ENCODE peak calls at places on chromosomes 2 and 18, in six cellular contexts. One of them, this sample, is unnamed.
A peak's percentile ranks its signal among the peaks of the same experiment; 100 is the strongest.

GRCh38 chr2:65204461-65205230 is 23.0 kb upstream of the ACTR2 start:
- DNase-seq in endodermal cell: no peak
- DNase-seq in retinal pigment epithelial cell: no peak
- DNase-seq in H9: no peak
- DNase-seq in mesothelial cell of epicardium: no peak
- DNase-seq in OCI-LY7: peak; percentile 50
- DNase-seq in this sample: no peak

GRCh38 chr2:11163439-11164317 is 8.4 kb downstream of the SLC66A3 start:
- DNase-seq in OCI-LY7: no peak
- DNase-seq in endodermal cell: peak; percentile 25
- DNase-seq in retinal pigment epithelial cell: no peak
- DNase-seq in mesothelial cell of epicardium: no peak
- DNase-seq in H9: no peak
- DNase-seq in this sample: no peak

GRCh38 chr2:232384466-232384865 is 5.9 kb downstream of the ALPP start:
- DNase-seq in mesothelial cell of epicardium: no peak
- DNase-seq in H9: no peak
- DNase-seq in endodermal cell: no peak
- DNase-seq in retinal pigment epithelial cell: no peak
- DNase-seq in OCI-LY7: no peak
- DNase-seq in this sample: no peak

GRCh38 chr2:196160101-196160500 is 11.3 kb downstream of the STK17B start:
- DNase-seq in H9: peak; percentile 36
- DNase-seq in retinal pigment epithelial cell: peak; percentile 73
- DNase-seq in OCI-LY7: peak; percentile 91
- DNase-seq in mesothelial cell of epicardium: no peak
- DNase-seq in endodermal cell: no peak
- DNase-seq in this sample: no peak

GRCh38 chr18:23650963-23651927 is 11.5 kb downstream of the ANKRD29 start:
- DNase-seq in OCI-LY7: no peak
- DNase-seq in H9: no peak
- DNase-seq in mesothelial cell of epicardium: no peak
- DNase-seq in retinal pigment epithelial cell: peak; percentile 40
- DNase-seq in endodermal cell: no peak
- DNase-seq in this sample: no peak

GRCh38 chr2:38722271-38723115 is 28.7 kb downstream of the SRSF7 start:
- DNase-seq in mesothelial cell of epicardium: no peak
- DNase-seq in retinal pigment epithelial cell: no peak
- DNase-seq in OCI-LY7: peak; percentile 47
- DNase-seq in H9: no peak
- DNase-seq in endodermal cell: no peak
- DNase-seq in this sample: no peak

GRCh38 chr2:85549826-85550225 is 10.9 kb downstream of the MAT2A start:
- DNase-seq in mesothelial cell of epicardium: no peak
- DNase-seq in H9: no peak
- DNase-seq in retinal pigment epithelial cell: no peak
- DNase-seq in endodermal cell: no peak
- DNase-seq in OCI-LY7: no peak
- DNase-seq in this sample: no peak

GRCh38 chr2:65856928-65857327 is 424.5 kb upstream of the SPRED2 start:
- DNase-seq in retinal pigment epithelial cell: no peak
- DNase-seq in OCI-LY7: no peak
- DNase-seq in endodermal cell: no peak
- DNase-seq in mesothelial cell of epicardium: no peak
- DNase-seq in H9: no peak
- DNase-seq in this sample: no peak

GRCh38 chr2:64228126-64228678 is 84.0 kb upstream of the PELI1 start:
- DNase-seq in H9: peak; percentile 97
- DNase-seq in OCI-LY7: peak; percentile 94
- DNase-seq in mesothelial cell of epicardium: peak; percentile 59
- DNase-seq in endodermal cell: peak; percentile 95
- DNase-seq in retinal pigment epithelial cell: no peak
- DNase-seq in this sample: peak; percentile 93

DNA sequence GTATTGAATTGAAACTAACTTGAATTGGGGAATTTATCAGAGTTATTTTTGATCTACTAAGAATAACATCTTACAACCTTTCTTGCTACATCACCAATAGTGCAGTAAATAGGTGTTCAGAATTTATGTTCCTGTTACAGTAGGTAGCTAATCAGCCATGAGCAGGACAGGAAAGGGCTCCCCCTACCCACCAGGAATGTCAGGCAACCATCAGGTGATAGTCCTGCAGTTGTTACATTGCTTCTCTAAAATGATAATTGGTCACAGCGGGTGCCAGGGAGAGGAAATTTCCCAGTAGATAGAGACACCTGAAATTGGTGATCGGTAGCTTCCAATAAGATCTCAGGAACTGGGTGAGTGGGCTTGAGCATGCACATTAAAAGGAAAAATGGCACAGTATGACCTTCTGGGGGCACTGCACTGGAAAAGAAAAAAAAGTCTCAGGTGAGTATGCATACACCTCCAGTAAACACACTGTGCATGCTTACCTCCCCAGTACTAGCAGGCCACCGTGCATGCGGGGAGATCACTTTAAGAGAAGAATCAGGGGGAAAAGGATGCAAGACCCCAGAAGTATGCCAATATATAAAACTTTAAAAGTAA is 1092.0 kb upstream of the LRRTM1 start:
- DNase-seq in H9: peak; percentile 51
- DNase-seq in retinal pigment epithelial cell: no peak
- DNase-seq in endodermal cell: peak; percentile 70
- DNase-seq in OCI-LY7: no peak
- DNase-seq in mesothelial cell of epicardium: no peak
- DNase-seq in this sample: no peak
- TF ChIP-seq CTCF in H9: peak; percentile 49
- TF ChIP-seq CTCF in retinal pigment epithelial cell: no peak
- TF ChIP-seq CTCF in endodermal cell: peak; percentile 73
- TF ChIP-seq CTCF in OCI-LY7: no peak
- TF ChIP-seq CTCF in mesothelial cell of epicardium: no peak
- TF ChIP-seq CTCF in this sample: no peak

DNA sequence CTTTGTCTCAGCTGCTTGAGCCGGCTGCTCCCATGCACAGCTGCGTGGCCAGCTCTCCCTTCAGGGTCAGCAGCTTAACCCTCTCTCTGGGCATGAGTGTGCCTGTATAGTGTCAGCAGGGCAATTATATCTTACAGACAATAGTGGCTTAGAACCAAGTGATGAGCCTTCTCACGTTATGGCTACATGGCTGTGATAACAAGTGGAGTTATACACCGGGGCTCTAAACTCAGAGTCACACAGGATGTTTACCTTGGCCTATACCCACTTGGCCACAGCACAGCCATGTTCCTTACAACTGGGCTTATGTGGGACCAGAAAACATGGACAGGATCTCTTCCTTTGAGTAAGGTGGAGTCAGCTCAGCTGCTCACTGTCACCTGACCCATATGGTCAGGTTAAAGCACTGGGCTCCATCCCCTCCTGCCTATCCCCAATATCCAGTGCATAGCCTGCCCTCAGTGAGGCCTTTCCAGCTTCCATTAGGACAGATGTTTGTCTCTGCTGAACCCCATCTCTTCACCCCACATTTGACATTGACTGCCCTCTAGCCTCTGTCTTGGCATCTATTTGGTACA is 294.2 kb upstream of the NCKAP5 start:
- DNase-seq in retinal pigment epithelial cell: no peak
- DNase-seq in mesothelial cell of epicardium: no peak
- DNase-seq in endodermal cell: no peak
- DNase-seq in OCI-LY7: no peak
- DNase-seq in H9: no peak
- DNase-seq in this sample: no peak
- TF ChIP-seq CTCF in retinal pigment epithelial cell: no peak
- TF ChIP-seq CTCF in mesothelial cell of epicardium: no peak
- TF ChIP-seq CTCF in endodermal cell: no peak
- TF ChIP-seq CTCF in OCI-LY7: no peak
- TF ChIP-seq CTCF in H9: no peak
- TF ChIP-seq CTCF in this sample: no peak

GRCh38 chr2:109066501-109066900 is 62.5 kb upstream of the SH3RF3 start:
- DNase-seq in retinal pigment epithelial cell: no peak
- DNase-seq in mesothelial cell of epicardium: no peak
- DNase-seq in H9: no peak
- DNase-seq in OCI-LY7: no peak
- DNase-seq in endodermal cell: no peak
- DNase-seq in this sample: no peak

GRCh38 chr2:109070290-109070689 is 58.7 kb upstream of the SH3RF3 start:
- DNase-seq in retinal pigment epithelial cell: no peak
- DNase-seq in mesothelial cell of epicardium: no peak
- DNase-seq in H9: no peak
- DNase-seq in endodermal cell: no peak
- DNase-seq in OCI-LY7: no peak
- DNase-seq in this sample: no peak

GRCh38 chr2:109066917-109067828 is 61.8 kb upstream of the SH3RF3 start:
- DNase-seq in OCI-LY7: no peak
- DNase-seq in retinal pigment epithelial cell: no peak
- DNase-seq in endodermal cell: no peak
- DNase-seq in H9: no peak
- DNase-seq in mesothelial cell of epicardium: no peak
- DNase-seq in this sample: no peak

GRCh38 chr2:109067829-109068152 is 61.2 kb upstream of the SH3RF3 start:
- DNase-seq in mesothelial cell of epicardium: no peak
- DNase-seq in H9: no peak
- DNase-seq in endodermal cell: no peak
- DNase-seq in OCI-LY7: no peak
- DNase-seq in retinal pigment epithelial cell: no peak
- DNase-seq in this sample: no peak

GRCh38 chr2:109069430-109070194 is 59.4 kb upstream of the SH3RF3 start:
- DNase-seq in endodermal cell: peak; percentile 79
- DNase-seq in mesothelial cell of epicardium: no peak
- DNase-seq in retinal pigment epithelial cell: no peak
- DNase-seq in OCI-LY7: no peak
- DNase-seq in H9: peak; percentile 77
- DNase-seq in this sample: no peak
- TF ChIP-seq CTCF in endodermal cell: no peak
- TF ChIP-seq CTCF in mesothelial cell of epicardium: no peak
- TF ChIP-seq CTCF in retinal pigment epithelial cell: no peak
- TF ChIP-seq CTCF in OCI-LY7: no peak
- TF ChIP-seq CTCF in H9: no peak
- TF ChIP-seq CTCF in this sample: no peak

DNA sequence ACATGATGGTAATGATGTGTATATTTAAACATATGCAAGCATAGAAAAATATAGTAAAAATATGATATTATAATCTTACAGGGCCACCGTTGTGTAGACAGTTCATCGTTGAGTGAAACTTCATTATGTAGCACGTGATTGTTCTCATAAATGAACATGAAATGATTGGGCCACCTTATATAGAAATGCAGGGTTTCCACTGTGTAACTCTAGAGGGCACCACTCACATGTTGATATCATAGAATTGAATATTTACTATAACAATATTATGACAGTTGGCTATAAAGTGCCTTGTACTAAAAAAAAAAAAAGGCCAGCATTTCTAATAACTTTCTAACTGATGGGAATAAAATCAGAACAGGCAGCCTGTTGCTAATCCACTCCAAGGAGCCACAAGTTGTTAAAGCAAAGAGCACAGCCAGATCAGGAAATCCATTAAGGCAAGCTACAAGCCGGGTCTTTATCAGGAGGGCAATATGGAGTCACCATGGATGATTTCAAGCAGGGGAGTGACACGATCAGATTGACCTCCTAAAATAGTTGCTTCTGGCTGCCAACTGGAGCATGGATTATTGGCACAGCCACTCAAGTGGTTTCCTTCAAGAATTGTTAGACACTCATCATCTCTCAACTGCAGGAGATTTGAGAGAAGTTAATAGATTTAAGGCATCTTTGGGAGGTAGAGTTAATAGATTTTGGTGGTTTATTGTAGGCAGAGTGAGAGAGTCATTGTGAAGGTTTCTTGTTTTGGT is 16.7 kb downstream of the IL1F10 start:
- DNase-seq in endodermal cell: no peak
- DNase-seq in mesothelial cell of epicardium: no peak
- DNase-seq in H9: no peak
- DNase-seq in retinal pigment epithelial cell: no peak
- DNase-seq in OCI-LY7: peak; percentile 2
- DNase-seq in this sample: no peak
- TF ChIP-seq CTCF in endodermal cell: peak; percentile 69
- TF ChIP-seq CTCF in mesothelial cell of epicardium: no peak
- TF ChIP-seq CTCF in H9: peak; percentile 49
- TF ChIP-seq CTCF in retinal pigment epithelial cell: peak; percentile 55
- TF ChIP-seq CTCF in OCI-LY7: peak; percentile 76
- TF ChIP-seq CTCF in this sample: peak; percentile 37

GRCh38 chr2:24747299-24747698 is 45.9 kb downstream of the PTRHD1 start:
- DNase-seq in H9: no peak
- DNase-seq in retinal pigment epithelial cell: no peak
- DNase-seq in OCI-LY7: no peak
- DNase-seq in endodermal cell: no peak
- DNase-seq in mesothelial cell of epicardium: no peak
- DNase-seq in this sample: no peak

GRCh38 chr2:24745825-24746224 is 47.4 kb downstream of the PTRHD1 start:
- DNase-seq in OCI-LY7: no peak
- DNase-seq in H9: no peak
- DNase-seq in mesothelial cell of epicardium: no peak
- DNase-seq in retinal pigment epithelial cell: no peak
- DNase-seq in endodermal cell: no peak
- DNase-seq in this sample: no peak

GRCh38 chr2:24743914-24744313 is 49.3 kb downstream of the PTRHD1 start:
- DNase-seq in H9: no peak
- DNase-seq in mesothelial cell of epicardium: no peak
- DNase-seq in OCI-LY7: no peak
- DNase-seq in retinal pigment epithelial cell: no peak
- DNase-seq in endodermal cell: no peak
- DNase-seq in this sample: no peak

GRCh38 chr2:24754985-24755690 is 38.1 kb downstream of the PTRHD1 start:
- DNase-seq in endodermal cell: no peak
- DNase-seq in retinal pigment epithelial cell: no peak
- DNase-seq in mesothelial cell of epicardium: no peak
- DNase-seq in H9: no peak
- DNase-seq in OCI-LY7: no peak
- DNase-seq in this sample: no peak

GRCh38 chr2:24749069-24749691 is 44.0 kb downstream of the PTRHD1 start:
- DNase-seq in OCI-LY7: no peak
- DNase-seq in mesothelial cell of epicardium: no peak
- DNase-seq in H9: peak; percentile 52
- DNase-seq in endodermal cell: peak; percentile 68
- DNase-seq in retinal pigment epithelial cell: no peak
- DNase-seq in this sample: no peak
- TF ChIP-seq CTCF in OCI-LY7: no peak
- TF ChIP-seq CTCF in mesothelial cell of epicardium: no peak
- TF ChIP-seq CTCF in H9: peak; percentile 48
- TF ChIP-seq CTCF in endodermal cell: peak; percentile 63
- TF ChIP-seq CTCF in retinal pigment epithelial cell: no peak
- TF ChIP-seq CTCF in this sample: no peak

GRCh38 chr2:107645586-107645985 is 181.1 kb upstream of the RGPD4 start:
- DNase-seq in mesothelial cell of epicardium: no peak
- DNase-seq in endodermal cell: no peak
- DNase-seq in OCI-LY7: no peak
- DNase-seq in H9: no peak
- DNase-seq in retinal pigment epithelial cell: no peak
- DNase-seq in this sample: no peak

GRCh38 chr2:107648781-107649413 is 177.8 kb upstream of the RGPD4 start:
- DNase-seq in retinal pigment epithelial cell: no peak
- DNase-seq in H9: peak; percentile 29
- DNase-seq in mesothelial cell of epicardium: no peak
- DNase-seq in endodermal cell: peak; percentile 63
- DNase-seq in OCI-LY7: no peak
- DNase-seq in this sample: no peak
- TF ChIP-seq CTCF in retinal pigment epithelial cell: no peak
- TF ChIP-seq CTCF in H9: peak; percentile 54
- TF ChIP-seq CTCF in mesothelial cell of epicardium: no peak
- TF ChIP-seq CTCF in endodermal cell: peak; percentile 60
- TF ChIP-seq CTCF in OCI-LY7: no peak
- TF ChIP-seq CTCF in this sample: no peak

This sample was measured in heart left ventricle.